ENCODE peak calls at places on chromosomes 1 and 21, in seven cellular contexts. U, N, V, B, R, E and L are unnamed samples.

GRCh38 chr1:42931108-42931539 is 27.5 kb downstream of the SLC2A1 start:
- DNase-seq in U (peak), N (peak), V (peak), B (no peak), R (no peak), E (no peak), L (no peak)

GRCh38 chr1:13896932-13897331 is 196.9 kb downstream of the PRDM2 start:
- DNase-seq in U (no peak), N (no peak), V (no peak), B (no peak), R (no peak), E (no peak), L (no peak)

GRCh38 chr1:4132525-4133308 is 232.6 kb upstream of the C1orf174 start:
- DNase-seq in U (no peak), N (no peak), V (no peak), B (no peak), R (no peak), E (no peak), L (no peak)

GRCh38 chr1:203985044-203985443 is 87.9 kb upstream of the SOX13 start:
- DNase-seq in U (no peak), N (no peak), V (no peak), B (no peak), R (peak), E (no peak), L (no peak)

GRCh38 chr1:231192620-231193163 is 30.8 kb downstream of the TRIM67 start:
- DNase-seq in U (peak), N (peak), V (no peak), B (no peak), R (no peak), E (no peak), L (no peak)

GRCh38 chr1:231600461-231600976 is 26.1 kb upstream of the DISC1 start:
- DNase-seq in U (no peak), N (no peak), V (no peak), B (no peak), R (no peak), E (no peak), L (no peak)

GRCh38 chr1:23613191-23614126 is 54.2 kb upstream of the ID3 start:
- DNase-seq in U (peak), N (no peak), V (no peak), B (no peak), R (no peak), E (no peak), L (no peak)

GRCh38 chr21:39588884-39589283 is 23.9 kb upstream of the B3GALT5 start:
- DNase-seq in U (no peak), N (no peak), V (no peak), B (no peak), R (no peak), E (no peak), L (no peak)

GRCh38 chr1:29197590-29197924 is 15.9 kb upstream of the SRSF4 start:
- DNase-seq in U (peak), N (peak), V (peak), B (peak), R (no peak), E (no peak), L (no peak)

GRCh38 chr1:235657269-235657668 is 7.7 kb upstream of the GNG4 start:
- DNase-seq in U (no peak), N (no peak), V (no peak), B (no peak), R (no peak), E (no peak), L (no peak)

GRCh38 chr1:170126691-170127090 is 19.1 kb upstream of the NTMT2 start:
- DNase-seq in U (no peak), N (peak), V (no peak), B (no peak), R (no peak), E (no peak), L (no peak)

GRCh38 chr21:30710499-30710898 is 8.1 kb downstream of the KRTAP21-3 start:
- DNase-seq in U (no peak), N (no peak), V (no peak), B (no peak), R (no peak), E (no peak), L (no peak)

GRCh38 chr1:162385702-162386101 is 4.2 kb downstream of the C1orf226 start:
- DNase-seq in U (no peak), N (no peak), V (no peak), B (no peak), R (no peak), E (no peak), L (no peak)

GRCh38 chr1:115182012-115182715 is 92.9 kb upstream of the TSPAN2 start:
- DNase-seq in U (no peak), N (peak), V (no peak), B (no peak), R (no peak), E (no peak), L (no peak)

GRCh38 chr1:39896909-39897685 is 4.6 kb downstream of the MYCL start:
- DNase-seq in U (no peak), N (no peak), V (no peak), B (no peak), R (no peak), E (no peak), L (no peak)

GRCh38 chr1:41015894-41016470 is 5.5 kb downstream of the SLFNL1 start:
- DNase-seq in U (no peak), N (no peak), V (no peak), B (no peak), R (no peak), E (no peak), L (no peak)

GRCh38 chr21:36719614-36720013 is 20.7 kb downstream of the SIM2 start:
- DNase-seq in U (peak), N (no peak), V (no peak), B (peak), R (no peak), E (no peak), L (no peak)

GRCh38 chr1:156697481-156697880 is 7.9 kb downstream of the CRABP2 start:
- DNase-seq in U (no peak), N (no peak), V (no peak), B (no peak), R (no peak), E (no peak), L (no peak)

GRCh38 chr1:103191327-103191726 is 83.0 kb upstream of the COL11A1 start:
- DNase-seq in U (no peak), N (no peak), V (no peak), B (no peak), R (no peak), E (no peak), L (no peak)

GRCh38 chr1:12619396-12620141 is 1.6 kb upstream of the DHRS3 start:
- DNase-seq in U (peak), N (peak), V (peak), B (peak), R (peak), E (peak), L (peak)

GRCh38 chr1:43073490-43074230 is 98.4 kb downstream of the EBNA1BP2 start:
- DNase-seq in U (peak), N (peak), V (peak), B (peak), R (peak), E (peak), L (peak)

GRCh38 chr1:211783897-211784296 is 46.7 kb downstream of the LPGAT1 start:
- DNase-seq in U (peak), N (peak), V (no peak), B (no peak), R (no peak), E (no peak), L (no peak)

GRCh38 chr1:10901894-10902805 is 105.7 kb upstream of the CASZ1 start:
- DNase-seq in U (no peak), N (no peak), V (no peak), B (no peak), R (no peak), E (no peak), L (no peak)

GRCh38 chr1:174954686-174955669 is 44.8 kb upstream of the CACYBP start:
- DNase-seq in U (no peak), N (no peak), V (no peak), B (no peak), R (no peak), E (no peak), L (no peak)

GRCh38 chr1:234555390-234556112 is 54.4 kb downstream of the IRF2BP2 start:
- DNase-seq in U (no peak), N (no peak), V (no peak), B (no peak), R (no peak), E (no peak), L (no peak)

GRCh38 chr1:101236546-101237228 is at the start of gene S1PR1:
- DNase-seq in U (peak), N (no peak), V (peak), B (peak), R (peak), E (peak), L (peak)

GRCh38 chr1:200610846-200611245 is 9.7 kb downstream of the KIF14 start:
- DNase-seq in U (no peak), N (no peak), V (no peak), B (no peak), R (no peak), E (no peak), L (no peak)

GRCh38 chr1:107689733-107690132 is 275.2 kb downstream of the VAV3 start:
- DNase-seq in U (no peak), N (no peak), V (no peak), B (no peak), R (no peak), E (no peak), L (no peak)

GRCh38 chr1:25875154-25875855 is at the start of gene PAQR7:
- DNase-seq in U (peak), N (peak), V (peak), B (peak), R (peak), E (peak), L (peak)
- TF ChIP-seq POLR2A in U (peak), N (peak), V (peak), B (peak), R (peak), E (peak), L (peak)

GRCh38 chr21:42414928-42415769 is 11.4 kb downstream of the UBASH3A start:
- DNase-seq in U (peak), N (peak), V (peak), B (no peak), R (no peak), E (peak), L (no peak)
- TF ChIP-seq EP300 in U (no peak), N (no peak), V (no peak), B (no peak), R (no peak), E (no peak), L (no peak)

GRCh38 chr1:119467857-119468666 is 38.9 kb upstream of the HSD3B1 start:
- DNase-seq in U (no peak), N (no peak), V (no peak), B (no peak), R (no peak), E (no peak), L (no peak)
- TF ChIP-seq POLR2A in U (no peak), N (no peak), V (no peak), B (no peak), R (no peak), E (no peak), L (no peak)

GRCh38 chr1:57621776-57622175 is 197.9 kb upstream of the DAB1 start:
- DNase-seq in U (no peak), N (no peak), V (no peak), B (no peak), R (no peak), E (no peak), L (no peak)

GRCh38 chr1:57620589-57620988 is 196.7 kb upstream of the DAB1 start:
- DNase-seq in U (no peak), N (no peak), V (no peak), B (no peak), R (no peak), E (peak), L (no peak)

GRCh38 chr1:57623791-57624538 is 200.1 kb upstream of the DAB1 start:
- DNase-seq in U (no peak), N (no peak), V (no peak), B (no peak), R (no peak), E (no peak), L (no peak)

GRCh38 chr1:57623039-57623790 is 199.4 kb upstream of the DAB1 start:
- DNase-seq in U (no peak), N (no peak), V (peak), B (no peak), R (peak), E (peak), L (no peak)
- TF ChIP-seq EP300 in U (no peak), N (no peak), V (no peak), B (no peak), R (no peak), E (no peak), L (no peak)

GRCh38 chr1:205326812-205327466 is 5.4 kb upstream of the NUAK2 start:
- DNase-seq in U (no peak), N (no peak), V (no peak), B (no peak), R (no peak), E (no peak), L (no peak)

GRCh38 chr1:205329719-205330118 is 8.2 kb upstream of the NUAK2 start:
- DNase-seq in U (no peak), N (no peak), V (no peak), B (no peak), R (no peak), E (no peak), L (no peak)

GRCh38 chr1:205325334-205325884 is 3.9 kb upstream of the NUAK2 start:
- DNase-seq in U (peak), N (peak), V (peak), B (peak), R (peak), E (peak), L (no peak)

GRCh38 chr1:205330161-205330560 is 8.6 kb upstream of the NUAK2 start:
- DNase-seq in U (no peak), N (no peak), V (no peak), B (no peak), R (no peak), E (no peak), L (no peak)

GRCh38 chr1:205328476-205328875 is 6.9 kb upstream of the NUAK2 start:
- DNase-seq in U (no peak), N (no peak), V (no peak), B (no peak), R (no peak), E (no peak), L (no peak)
- TF ChIP-seq POLR2A in U (no peak), N (no peak), V (no peak), B (no peak), R (no peak), E (no peak), L (no peak)

GRCh38 chr1:229229721-229230135 is 41.2 kb upstream of the RAB4A start:
- DNase-seq in U (peak), N (no peak), V (no peak), B (peak), R (peak), E (peak), L (peak)
- TF ChIP-seq EP300 in U (peak), N (no peak), V (no peak), B (peak), R (peak), E (no peak), L (peak)

GRCh38 chr1:9245230-9245619 is 10.7 kb downstream of the H6PD start:
- DNase-seq in U (no peak), N (no peak), V (no peak), B (no peak), R (no peak), E (peak), L (no peak)
- TF ChIP-seq POLR2A in U (no peak), N (no peak), V (no peak), B (no peak), R (no peak), E (no peak), L (no peak)